ENCODE peak calls at places on chromosomes 1 and 21, in ten cellular contexts. One of them, this sample, is unnamed. For H3K4me1, the result is how much of the 10 kb centered on the place peaks cover.

GRCh38 chr1:23799570-23800395 is 771 bp downstream of the GALE start:
- DNase-seq in breast epithelium: peak
- DNase-seq in HCT116: peak
- DNase-seq in adrenal gland: peak
- DNase-seq in uterus: peak
- DNase-seq in suprapubic skin: no peak
- DNase-seq in esophagus squamous epithelium: no peak
- DNase-seq in esophagus muscularis mucosa: no peak
- DNase-seq in spleen: peak
- DNase-seq in A549: peak
- DNase-seq in this sample: peak

GRCh38 chr1:205183676-205184335 is 27.7 kb downstream of the DSTYK start:
- DNase-seq in breast epithelium: no peak
- DNase-seq in HCT116: no peak
- DNase-seq in adrenal gland: no peak
- DNase-seq in uterus: no peak
- DNase-seq in suprapubic skin: no peak
- DNase-seq in esophagus squamous epithelium: no peak
- DNase-seq in esophagus muscularis mucosa: no peak
- DNase-seq in spleen: no peak
- DNase-seq in A549: no peak
- DNase-seq in this sample: peak

GRCh38 chr1:74420497-74420896 is 91.9 kb downstream of the LRRC53 start:
- DNase-seq in breast epithelium: no peak
- DNase-seq in HCT116: no peak
- DNase-seq in adrenal gland: no peak
- DNase-seq in uterus: no peak
- DNase-seq in suprapubic skin: no peak
- DNase-seq in esophagus squamous epithelium: no peak
- DNase-seq in esophagus muscularis mucosa: no peak
- DNase-seq in spleen: no peak
- DNase-seq in A549: no peak
- DNase-seq in this sample: no peak

GRCh38 chr1:231487019-231487418 is 41.5 kb upstream of the TSNAX start:
- DNase-seq in breast epithelium: no peak
- DNase-seq in HCT116: no peak
- DNase-seq in adrenal gland: no peak
- DNase-seq in uterus: no peak
- DNase-seq in suprapubic skin: no peak
- DNase-seq in esophagus squamous epithelium: no peak
- DNase-seq in esophagus muscularis mucosa: no peak
- DNase-seq in spleen: no peak
- DNase-seq in A549: no peak
- DNase-seq in this sample: no peak

GRCh38 chr1:50278961-50279360 is 144.3 kb downstream of the DMRTA2 start:
- DNase-seq in breast epithelium: no peak
- DNase-seq in HCT116: no peak
- DNase-seq in adrenal gland: no peak
- DNase-seq in uterus: no peak
- DNase-seq in suprapubic skin: no peak
- DNase-seq in esophagus squamous epithelium: no peak
- DNase-seq in esophagus muscularis mucosa: no peak
- DNase-seq in spleen: no peak
- DNase-seq in A549: no peak
- DNase-seq in this sample: no peak

GRCh38 chr1:205920159-205920558 is 23.1 kb downstream of the SLC26A9 start:
- DNase-seq in breast epithelium: no peak
- DNase-seq in HCT116: no peak
- DNase-seq in adrenal gland: peak
- DNase-seq in uterus: no peak
- DNase-seq in suprapubic skin: peak
- DNase-seq in esophagus squamous epithelium: no peak
- DNase-seq in esophagus muscularis mucosa: no peak
- DNase-seq in spleen: peak
- DNase-seq in A549: no peak
- DNase-seq in this sample: peak

GRCh38 chr1:2415801-2416208 is 3.4 kb upstream of the PEX10 start:
- DNase-seq in breast epithelium: no peak
- DNase-seq in HCT116: no peak
- DNase-seq in adrenal gland: no peak
- DNase-seq in uterus: no peak
- DNase-seq in suprapubic skin: no peak
- DNase-seq in esophagus squamous epithelium: no peak
- DNase-seq in esophagus muscularis mucosa: no peak
- DNase-seq in spleen: peak
- DNase-seq in A549: no peak
- DNase-seq in this sample: no peak

GRCh38 chr1:47456250-47456649 is 18.4 kb downstream of the FOXD2 start:
- DNase-seq in breast epithelium: no peak
- DNase-seq in HCT116: no peak
- DNase-seq in adrenal gland: no peak
- DNase-seq in uterus: no peak
- DNase-seq in suprapubic skin: no peak
- DNase-seq in esophagus squamous epithelium: no peak
- DNase-seq in esophagus muscularis mucosa: no peak
- DNase-seq in spleen: no peak
- DNase-seq in A549: no peak
- DNase-seq in this sample: no peak

GRCh38 chr21:43335119-43335518 is 91.8 kb downstream of the SIK1 start:
- DNase-seq in breast epithelium: no peak
- DNase-seq in HCT116: no peak
- DNase-seq in adrenal gland: no peak
- DNase-seq in uterus: no peak
- DNase-seq in suprapubic skin: no peak
- DNase-seq in esophagus squamous epithelium: no peak
- DNase-seq in esophagus muscularis mucosa: no peak
- DNase-seq in spleen: no peak
- DNase-seq in A549: no peak
- DNase-seq in this sample: no peak

GRCh38 chr1:236821111-236821625 is 26.1 kb downstream of the MTR start:
- DNase-seq in breast epithelium: no peak
- DNase-seq in HCT116: no peak
- DNase-seq in adrenal gland: no peak
- DNase-seq in uterus: no peak
- DNase-seq in suprapubic skin: no peak
- DNase-seq in esophagus squamous epithelium: no peak
- DNase-seq in esophagus muscularis mucosa: no peak
- DNase-seq in spleen: no peak
- DNase-seq in A549: no peak
- DNase-seq in this sample: no peak

GRCh38 chr1:2981981-2982614 is 39.2 kb upstream of the ACTRT2 start:
- DNase-seq in breast epithelium: no peak
- DNase-seq in HCT116: no peak
- DNase-seq in adrenal gland: peak
- DNase-seq in uterus: no peak
- DNase-seq in suprapubic skin: peak
- DNase-seq in esophagus squamous epithelium: no peak
- DNase-seq in esophagus muscularis mucosa: no peak
- DNase-seq in spleen: peak
- DNase-seq in A549: no peak
- DNase-seq in this sample: peak

GRCh38 chr1:177737456-177737855 is 232.4 kb downstream of the SEC16B start:
- DNase-seq in breast epithelium: no peak
- DNase-seq in HCT116: no peak
- DNase-seq in adrenal gland: no peak
- DNase-seq in uterus: no peak
- DNase-seq in suprapubic skin: no peak
- DNase-seq in esophagus squamous epithelium: no peak
- DNase-seq in esophagus muscularis mucosa: no peak
- DNase-seq in spleen: no peak
- DNase-seq in A549: no peak
- DNase-seq in this sample: no peak

GRCh38 chr1:88985033-88985432 is 7.4 kb downstream of the KYAT3 start:
- DNase-seq in breast epithelium: no peak
- DNase-seq in HCT116: peak
- DNase-seq in adrenal gland: peak
- DNase-seq in uterus: no peak
- DNase-seq in suprapubic skin: no peak
- DNase-seq in esophagus squamous epithelium: no peak
- DNase-seq in esophagus muscularis mucosa: no peak
- DNase-seq in spleen: no peak
- DNase-seq in A549: peak
- DNase-seq in this sample: no peak

GRCh38 chr1:167984886-167985489 is 48.1 kb upstream of the MPC2 start:
- DNase-seq in breast epithelium: no peak
- DNase-seq in HCT116: no peak
- DNase-seq in adrenal gland: no peak
- DNase-seq in uterus: no peak
- DNase-seq in suprapubic skin: no peak
- DNase-seq in esophagus squamous epithelium: no peak
- DNase-seq in esophagus muscularis mucosa: no peak
- DNase-seq in spleen: no peak
- DNase-seq in A549: peak
- DNase-seq in this sample: no peak

GRCh38 chr1:59237905-59238304 is 59.0 kb upstream of the FGGY start:
- DNase-seq in breast epithelium: no peak
- DNase-seq in HCT116: no peak
- DNase-seq in adrenal gland: no peak
- DNase-seq in uterus: no peak
- DNase-seq in suprapubic skin: no peak
- DNase-seq in esophagus squamous epithelium: no peak
- DNase-seq in esophagus muscularis mucosa: no peak
- DNase-seq in spleen: no peak
- DNase-seq in A549: no peak
- DNase-seq in this sample: no peak

GRCh38 chr21:35268817-35269216 is 219.7 kb upstream of the RUNX1 start:
- DNase-seq in breast epithelium: no peak
- DNase-seq in HCT116: no peak
- DNase-seq in adrenal gland: no peak
- DNase-seq in uterus: no peak
- DNase-seq in suprapubic skin: no peak
- DNase-seq in esophagus squamous epithelium: no peak
- DNase-seq in esophagus muscularis mucosa: no peak
- DNase-seq in spleen: no peak
- DNase-seq in A549: no peak
- DNase-seq in this sample: no peak

GRCh38 chr1:63984891-63985290 is 211.1 kb downstream of the ROR1 start:
- DNase-seq in breast epithelium: no peak
- DNase-seq in HCT116: no peak
- DNase-seq in adrenal gland: no peak
- DNase-seq in uterus: no peak
- DNase-seq in suprapubic skin: no peak
- DNase-seq in esophagus squamous epithelium: no peak
- DNase-seq in esophagus muscularis mucosa: no peak
- DNase-seq in spleen: no peak
- DNase-seq in A549: no peak
- DNase-seq in this sample: no peak

DNA sequence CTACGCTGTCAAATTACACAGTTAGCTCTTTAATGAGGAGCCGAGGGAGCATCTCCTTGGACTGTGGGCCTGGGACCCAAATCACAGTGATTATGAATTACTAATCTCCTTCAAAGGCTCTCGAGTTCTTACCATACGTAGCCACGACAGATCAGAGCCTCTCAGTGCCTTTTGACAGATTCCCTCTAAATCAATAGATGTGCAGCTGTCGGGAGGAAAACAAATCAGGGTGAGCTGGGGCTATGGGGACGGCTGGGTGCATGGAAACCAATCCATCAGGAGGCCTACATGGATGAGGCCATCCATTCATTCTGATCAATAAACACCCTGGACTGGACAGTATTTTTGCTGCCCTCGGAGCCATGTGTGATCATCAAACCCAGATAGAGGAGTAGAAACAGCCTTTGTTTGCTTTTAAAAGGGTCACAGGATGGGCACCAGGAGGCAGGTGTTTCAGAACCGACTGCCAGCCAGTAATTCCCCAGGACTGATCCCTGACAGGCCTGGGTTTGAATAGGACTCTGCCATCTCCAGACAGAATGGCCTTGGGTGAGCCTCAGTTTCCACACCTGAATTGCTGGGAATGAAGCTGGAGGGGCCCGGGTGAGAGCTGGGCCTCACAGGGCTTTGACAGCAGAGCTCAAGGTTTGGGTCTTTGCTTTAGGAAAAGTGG is 532.8 kb downstream of the MATN1 start:
- DNase-seq in breast epithelium: no peak
- DNase-seq in HCT116: no peak
- DNase-seq in adrenal gland: no peak
- DNase-seq in uterus: no peak
- DNase-seq in suprapubic skin: no peak
- DNase-seq in esophagus squamous epithelium: no peak
- DNase-seq in esophagus muscularis mucosa: peak
- DNase-seq in spleen: no peak
- DNase-seq in A549: no peak
- DNase-seq in this sample: no peak
- H3K4me1 ChIP-seq in breast epithelium: under half
- H3K4me1 ChIP-seq in HCT116: under half
- H3K4me1 ChIP-seq in adrenal gland: under half
- H3K4me1 ChIP-seq in uterus: under half
- H3K4me1 ChIP-seq in suprapubic skin: under half
- H3K4me1 ChIP-seq in esophagus squamous epithelium: under half
- H3K4me1 ChIP-seq in esophagus muscularis mucosa: under half
- H3K4me1 ChIP-seq in spleen: under half
- H3K4me1 ChIP-seq in A549: under half
- H3K4me1 ChIP-seq in this sample: under half

GRCh38 chr1:169893645-169894423 is at the start of gene SCYL3:
- DNase-seq in breast epithelium: peak
- DNase-seq in HCT116: peak
- DNase-seq in adrenal gland: peak
- DNase-seq in uterus: peak
- DNase-seq in suprapubic skin: peak
- DNase-seq in esophagus squamous epithelium: peak
- DNase-seq in esophagus muscularis mucosa: peak
- DNase-seq in spleen: peak
- DNase-seq in A549: peak
- DNase-seq in this sample: peak
- TF ChIP-seq POLR2A in breast epithelium: peak
- TF ChIP-seq POLR2A in HCT116: peak
- TF ChIP-seq POLR2A in adrenal gland: peak
- TF ChIP-seq POLR2A in uterus: peak
- TF ChIP-seq POLR2A in suprapubic skin: no peak
- TF ChIP-seq POLR2A in esophagus squamous epithelium: no peak
- TF ChIP-seq POLR2A in esophagus muscularis mucosa: no peak
- TF ChIP-seq POLR2A in spleen: no peak
- TF ChIP-seq POLR2A in A549: peak
- TF ChIP-seq POLR2A in this sample: peak

GRCh38 chr21:25872271-25872670 is 137.5 kb downstream of the GABPA start:
- DNase-seq in breast epithelium: no peak
- DNase-seq in HCT116: no peak
- DNase-seq in adrenal gland: no peak
- DNase-seq in uterus: no peak
- DNase-seq in suprapubic skin: no peak
- DNase-seq in esophagus squamous epithelium: no peak
- DNase-seq in esophagus muscularis mucosa: no peak
- DNase-seq in spleen: no peak
- DNase-seq in A549: no peak
- DNase-seq in this sample: no peak
- TF ChIP-seq CTCF in breast epithelium: no peak
- TF ChIP-seq CTCF in HCT116: peak
- TF ChIP-seq CTCF in adrenal gland: no peak
- TF ChIP-seq CTCF in uterus: no peak
- TF ChIP-seq CTCF in suprapubic skin: no peak
- TF ChIP-seq CTCF in esophagus squamous epithelium: no peak
- TF ChIP-seq CTCF in esophagus muscularis mucosa: no peak
- TF ChIP-seq CTCF in spleen: no peak
- TF ChIP-seq CTCF in A549: no peak
- TF ChIP-seq CTCF in this sample: no peak

DNA sequence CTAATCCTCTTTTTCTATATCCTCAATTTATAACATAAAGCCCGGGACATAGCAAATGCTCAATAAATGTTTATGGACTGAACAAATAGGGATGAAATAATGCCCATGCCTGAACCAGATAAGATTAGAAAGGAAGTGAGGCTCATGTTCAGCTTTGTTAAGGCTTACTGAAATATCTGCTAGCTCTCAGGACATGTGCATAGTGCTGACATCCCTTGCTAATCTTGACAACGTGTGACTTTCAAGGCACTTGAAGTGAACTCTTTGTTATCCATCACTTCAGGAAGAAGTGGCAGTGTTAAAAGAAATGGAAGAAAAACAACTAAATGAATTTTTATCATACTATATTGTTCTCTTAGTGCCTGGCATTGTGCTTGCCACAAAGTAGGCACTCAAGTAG is 260.3 kb upstream of the SGIP1 start:
- DNase-seq in breast epithelium: no peak
- DNase-seq in HCT116: no peak
- DNase-seq in adrenal gland: no peak
- DNase-seq in uterus: no peak
- DNase-seq in suprapubic skin: no peak
- DNase-seq in esophagus squamous epithelium: no peak
- DNase-seq in esophagus muscularis mucosa: no peak
- DNase-seq in spleen: no peak
- DNase-seq in A549: no peak
- DNase-seq in this sample: no peak
- H3K4me1 ChIP-seq in breast epithelium: under half
- H3K4me1 ChIP-seq in HCT116: half or more
- H3K4me1 ChIP-seq in adrenal gland: under half
- H3K4me1 ChIP-seq in uterus: under half
- H3K4me1 ChIP-seq in suprapubic skin: half or more
- H3K4me1 ChIP-seq in esophagus squamous epithelium: half or more
- H3K4me1 ChIP-seq in esophagus muscularis mucosa: half or more
- H3K4me1 ChIP-seq in spleen: half or more
- H3K4me1 ChIP-seq in A549: half or more
- H3K4me1 ChIP-seq in this sample: under half

This sample was measured in heart left ventricle.